ENCODE peak calls at places on chromosomes 6 and 20, in nine cellular contexts. Q, S, F, T, P, Z, H, Y and E are unnamed samples.

GRCh38 chr6:101689695-101690094 is 296.2 kb downstream of the GRIK2 start:
- DNase-seq in Q (no peak), S (no peak), F (no peak), T (no peak), P (no peak), Z (no peak), H (no peak), Y (no peak), E (no peak)

GRCh38 chr20:47667531-47668312 is 117.6 kb downstream of the SULF2 start:
- DNase-seq in Q (no peak), S (no peak), F (no peak), T (peak; percentile 51), P (no peak), Z (no peak), H (no peak), Y (peak; percentile 54), E (no peak)

GRCh38 chr20:63587781-63588591 is 13.9 kb upstream of the HELZ2 start:
- DNase-seq in Q (no peak), S (no peak), F (no peak), T (no peak), P (no peak), Z (no peak), H (no peak), Y (no peak), E (no peak)

GRCh38 chr6:3037578-3038365 is 30.5 kb upstream of the RIPK1 start:
- DNase-seq in Q (no peak), S (no peak), F (no peak), T (no peak), P (no peak), Z (no peak), H (no peak), Y (no peak), E (no peak)

GRCh38 chr20:49281059-49281912 is 3.4 kb upstream of the ZNFX1 start:
- DNase-seq in Q (peak; percentile 78), S (peak; percentile 29), F (no peak), T (no peak), P (peak; percentile 60), Z (no peak), H (no peak), Y (no peak), E (no peak)

GRCh38 chr6:134535831-134536230 is 217.9 kb upstream of the SGK1 start:
- DNase-seq in Q (no peak), S (no peak), F (no peak), T (no peak), P (no peak), Z (no peak), H (no peak), Y (no peak), E (no peak)

GRCh38 chr20:58020656-58021454 is 207.6 kb downstream of the ANKRD60 start:
- DNase-seq in Q (no peak), S (no peak), F (no peak), T (no peak), P (no peak), Z (no peak), H (no peak), Y (peak; percentile 64), E (no peak)

GRCh38 chr6:43772571-43773049 is 2.6 kb downstream of the VEGFA start:
- DNase-seq in Q (peak; percentile 66), S (peak; percentile 46), F (no peak), T (no peak), P (peak; percentile 20), Z (no peak), H (no peak), Y (no peak), E (peak; percentile 35)

GRCh38 chr20:57556980-57557274 is 4.0 kb upstream of the PCK1 start:
- DNase-seq in Q (no peak), S (no peak), F (no peak), T (no peak), P (no peak), Z (no peak), H (no peak), Y (no peak), E (no peak)

GRCh38 chr20:24379116-24379927 is 90.1 kb upstream of the SYNDIG1 start:
- DNase-seq in Q (no peak), S (peak; percentile 54), F (no peak), T (peak; percentile 85), P (peak; percentile 48), Z (peak; percentile 2), H (peak; percentile 52), Y (peak; percentile 74), E (no peak)

GRCh38 chr6:163605388-163606097 is 191.0 kb downstream of the QKI start:
- DNase-seq in Q (no peak), S (no peak), F (no peak), T (no peak), P (no peak), Z (no peak), H (no peak), Y (no peak), E (no peak)

GRCh38 chr20:48041078-48041780 is 255.9 kb upstream of the SULF2 start:
- DNase-seq in Q (no peak), S (no peak), F (no peak), T (no peak), P (no peak), Z (no peak), H (no peak), Y (no peak), E (no peak)

GRCh38 chr6:18211338-18211737 is 53.0 kb downstream of the DEK start:
- DNase-seq in Q (no peak), S (no peak), F (no peak), T (no peak), P (no peak), Z (no peak), H (no peak), Y (no peak), E (no peak)

GRCh38 chr6:94511502-94512088 is 1065.7 kb upstream of the MANEA start:
- DNase-seq in Q (no peak), S (no peak), F (no peak), T (no peak), P (no peak), Z (no peak), H (no peak), Y (no peak), E (no peak)

DNA sequence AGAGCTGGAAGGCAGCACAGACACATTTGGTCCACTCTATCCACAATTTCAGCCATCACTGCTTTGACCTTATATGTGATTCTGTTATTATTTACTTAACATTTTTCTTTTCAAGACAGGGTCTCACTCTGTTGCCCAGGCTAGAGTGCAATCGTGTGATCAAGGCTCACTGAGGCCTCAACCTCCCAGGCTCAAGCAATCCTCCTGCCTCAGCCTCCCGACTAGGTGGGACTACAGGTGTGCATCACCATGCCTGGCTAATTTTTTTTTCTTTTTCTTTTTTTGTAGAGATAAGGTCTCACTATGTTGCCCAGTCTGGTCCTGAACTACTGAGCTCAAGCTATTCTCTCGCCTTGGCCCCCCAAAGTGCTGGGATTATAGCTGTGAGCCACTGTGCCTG is 40.3 kb downstream of the BCL2L1 start:
- DNase-seq in Q (no peak), S (no peak), F (no peak), T (no peak), P (no peak), Z (no peak), H (no peak), Y (no peak), E (no peak)
- H3K4me3 ChIP-seq in Q (no peak overlapping the region), S (no peak overlapping the region), F (no peak overlapping the region), T (no peak overlapping the region), P (no peak overlapping the region), Z (no peak overlapping the region), H (no peak overlapping the region), Y (no peak overlapping the region), E (no peak overlapping the region)

GRCh38 chr6:139135578-139136545 is 982 bp downstream of the HECA start:
- DNase-seq in Q (peak; percentile 45), S (peak; percentile 63), F (peak; percentile 77), T (peak; percentile 79), P (peak; percentile 49), Z (no peak), H (no peak), Y (peak; percentile 83), E (peak; percentile 47)

GRCh38 chr6:139131736-139132285 is 3.1 kb upstream of the HECA start:
- DNase-seq in Q (no peak), S (no peak), F (no peak), T (no peak), P (no peak), Z (no peak), H (no peak), Y (no peak), E (no peak)

GRCh38 chr6:139134817-139135577 is at the start of gene HECA:
- DNase-seq in Q (peak; percentile 94), S (peak; percentile 99), F (peak; percentile 99), T (peak; percentile 98), P (peak; percentile 95), Z (peak; percentile 65), H (peak; percentile 65), Y (peak; percentile 98), E (peak; percentile 91)

GRCh38 chr6:139133733-139134360 is 1.0 kb upstream of the HECA start:
- DNase-seq in Q (no peak), S (peak; percentile 37), F (no peak), T (no peak), P (no peak), Z (no peak), H (no peak), Y (no peak), E (peak; percentile 18)

GRCh38 chr6:139133272-139133671 is 1.6 kb upstream of the HECA start:
- DNase-seq in Q (no peak), S (peak; percentile 69), F (no peak), T (no peak), P (peak; percentile 46), Z (no peak), H (no peak), Y (no peak), E (peak; percentile 96)
- H3K4me3 ChIP-seq in Q (no peak overlapping the region), S (peak overlapping the region; percentile 28), F (peak overlapping the region; percentile 9), T (peak overlapping the region; percentile 15), P (no peak overlapping the region), Z (no peak overlapping the region), H (no peak overlapping the region), Y (peak overlapping the region; percentile 99), E (peak overlapping the region; percentile 78)

GRCh38 chr6:30073489-30074240 is 1.9 kb downstream of the RNF39 start:
- DNase-seq in Q (no peak), S (no peak), F (no peak), T (no peak), P (no peak), Z (no peak), H (no peak), Y (no peak), E (no peak)

GRCh38 chr6:30074331-30075093 is 1.1 kb downstream of the RNF39 start:
- DNase-seq in Q (peak; percentile 78), S (peak; percentile 35), F (no peak), T (no peak), P (no peak), Z (no peak), H (no peak), Y (no peak), E (no peak)

GRCh38 chr6:30076333-30076732 is 764 bp upstream of the RNF39 start:
- DNase-seq in Q (no peak), S (peak; percentile 18), F (no peak), T (no peak), P (no peak), Z (no peak), H (no peak), Y (no peak), E (no peak)

GRCh38 chr6:30075987-30076311 is 380 bp upstream of the RNF39 start:
- DNase-seq in Q (no peak), S (no peak), F (no peak), T (no peak), P (no peak), Z (no peak), H (no peak), Y (no peak), E (no peak)

GRCh38 chr6:30075094-30075986 is at the start of gene RNF39:
- DNase-seq in Q (peak; percentile 80), S (peak; percentile 26), F (no peak), T (no peak), P (no peak), Z (no peak), H (no peak), Y (no peak), E (no peak)
- H3K4me3 ChIP-seq in Q (peak within 1 kb of the TSS; percentile 79), S (no peak within 1 kb of the TSS), F (no peak within 1 kb of the TSS), T (peak within 1 kb of the TSS; percentile 15), P (no peak within 1 kb of the TSS), Z (no peak within 1 kb of the TSS), H (no peak within 1 kb of the TSS), Y (peak within 1 kb of the TSS; percentile 55), E (no peak within 1 kb of the TSS)

GRCh38 chr6:1029196-1029595 is 282.7 kb upstream of the FOXQ1 start:
- DNase-seq in Q (no peak), S (peak; percentile 93), F (no peak), T (no peak), P (no peak), Z (peak; percentile 52), H (peak; percentile 18), Y (no peak), E (no peak)
- H3K4me3 ChIP-seq in Q (no peak overlapping the region), S (no peak overlapping the region), F (no peak overlapping the region), T (no peak overlapping the region), P (no peak overlapping the region), Z (no peak overlapping the region), H (no peak overlapping the region), Y (no peak overlapping the region), E (no peak overlapping the region)